ENCODE peak calls at places on chromosomes 12 and 14, in six cellular contexts. I is NCI-H510A treated with DMSO at 0.1 percent for 48 hours; Z is NCI-H2081; N is T-helper 9 cell; U is bronchial epithelial cell; H is stimulated activated CD4-positive, alpha-beta T cell treated with anti-CD3 and anti-CD28 coated beads, Interleukin-1b, Interleukin-23, amount 100 ng/mL, for 24 hours. X is an unnamed sample.
A peak's percentile ranks its signal among the peaks of the same experiment; 100 is the strongest.

GRCh38 chr14:77065851-77066554 is 32.1 kb upstream of the CIPC start:
- DNase-seq in N (no peak), Z (no peak), H (no peak), U (no peak), I (no peak), X (no peak)

GRCh38 chr12:58847876-58848600 is 72.3 kb downstream of the LRIG3 start:
- DNase-seq in H (no peak), U (peak; percentile 69), Z (peak; percentile 55), I (no peak), N (no peak), X (peak; percentile 64)

GRCh38 chr14:73462078-73462715 is 3.9 kb upstream of the NUMB start:
- DNase-seq in U (no peak), N (no peak), Z (peak; percentile 87), H (no peak), I (peak; percentile 92), X (peak; percentile 20)

GRCh38 chr14:38143170-38143569 is 64.5 kb upstream of the SSTR1 start:
- DNase-seq in Z (no peak), H (no peak), N (no peak), U (no peak), I (no peak), X (no peak)

GRCh38 chr12:127516467-127516866 is 750.5 kb upstream of the TMEM132C start:
- DNase-seq in U (no peak), I (no peak), N (no peak), H (no peak), Z (no peak), X (no peak)

GRCh38 chr12:12715459-12716150 is 1.6 kb upstream of the CDKN1B start:
- DNase-seq in H (no peak), N (no peak), Z (no peak), U (peak; percentile 13), I (peak; percentile 40), X (peak; percentile 8)

GRCh38 chr14:88168025-88168424 is 155.0 kb downstream of the KCNK10 start:
- DNase-seq in Z (no peak), H (no peak), N (no peak), I (no peak), U (no peak), X (no peak)

GRCh38 chr14:67630186-67630585 is 10.5 kb downstream of the ARG2 start:
- DNase-seq in N (no peak), Z (no peak), I (no peak), H (no peak), U (no peak), X (no peak)

GRCh38 chr14:24080888-24081738 is 9.8 kb downstream of the CPNE6 start:
- DNase-seq in H (peak; percentile 32), I (peak; percentile 59), Z (peak; percentile 75), N (peak; percentile 48), U (peak; percentile 28), X (peak; percentile 30)

GRCh38 chr12:49109631-49110172 is 945 bp downstream of the LMBR1L start:
- DNase-seq in H (no peak), Z (no peak), U (no peak), I (peak; percentile 42), N (no peak), X (no peak)

GRCh38 chr14:91873476-91874265 is 6.3 kb upstream of the TC2N start:
- DNase-seq in U (peak; percentile 79), I (peak; percentile 20), N (peak; percentile 69), H (no peak), Z (peak; percentile 21), X (peak; percentile 71)

GRCh38 chr12:127555071-127555470 is 711.9 kb upstream of the TMEM132C start:
- DNase-seq in I (no peak), H (no peak), Z (no peak), U (no peak), N (no peak), X (no peak)

GRCh38 chr12:90090929-90091651 is 382.5 kb upstream of the ATP2B1 start:
- DNase-seq in Z (no peak), I (no peak), H (no peak), N (no peak), U (peak; percentile 100), X (peak; percentile 99)

GRCh38 chr12:4274396-4274959 is 916 bp downstream of the CCND2 start:
- DNase-seq in H (no peak), N (no peak), U (peak; percentile 12), I (no peak), Z (no peak), X (no peak)

GRCh38 chr12:88530868-88531267 is 49.4 kb downstream of the KITLG start:
- DNase-seq in N (no peak), H (no peak), U (peak; percentile 71), I (no peak), Z (no peak), X (peak; percentile 47)

GRCh38 chr14:71776463-71777359 is 155.5 kb upstream of the RGS6 start:
- DNase-seq in U (no peak), I (no peak), Z (no peak), N (no peak), H (no peak), X (no peak)

GRCh38 chr14:102727336-102728095 is 49.7 kb upstream of the TRAF3 start:
- DNase-seq in U (no peak), I (no peak), H (no peak), N (no peak), Z (no peak), X (no peak)

GRCh38 chr12:49538740-49539403 is at the start of gene KCNH3:
- DNase-seq in Z (peak; percentile 80), U (peak; percentile 34), N (peak; percentile 85), H (peak; percentile 52), I (peak; percentile 65), X (peak; percentile 70)

GRCh38 chr12:95265765-95266164 is 48.2 kb downstream of the VEZT start:
- DNase-seq in Z (no peak), H (no peak), U (no peak), N (no peak), I (no peak), X (no peak)

GRCh38 chr12:32116897-32117296 is 10.2 kb downstream of the BICD1 start:
- DNase-seq in U (no peak), Z (no peak), N (no peak), H (no peak), I (no peak), X (peak; percentile 41)

GRCh38 chr14:104245723-104246122 is 107.3 kb downstream of the KIF26A start:
- DNase-seq in Z (no peak), H (no peak), N (no peak), I (no peak), U (no peak), X (no peak)

GRCh38 chr14:35121026-35121886 is 534 bp downstream of the PPP2R3C start:
- DNase-seq in Z (no peak), H (no peak), I (no peak), U (no peak), N (no peak), X (peak; percentile 16)

GRCh38 chr12:41441180-41441579 is 253.1 kb downstream of the PDZRN4 start:
- DNase-seq in I (no peak), Z (no peak), U (no peak), N (no peak), H (no peak), X (no peak)

GRCh38 chr12:110844551-110845395 is 2.0 kb upstream of the CCDC63 start:
- DNase-seq in I (no peak), H (no peak), N (no peak), Z (no peak), U (peak; percentile 46), X (peak; percentile 45)

GRCh38 chr12:24195063-24195462 is 245.6 kb upstream of the SOX5 start:
- DNase-seq in I (no peak), H (no peak), U (no peak), N (no peak), Z (no peak), X (no peak)

GRCh38 chr12:82359115-82359478 is 768 bp downstream of the METTL25 start:
- DNase-seq in Z (peak; percentile 56), H (no peak), N (no peak), U (peak; percentile 7), I (peak; percentile 76), X (peak; percentile 11)

GRCh38 chr14:73339846-73340565 is 102.7 kb downstream of the PAPLN start:
- DNase-seq in I (no peak), N (no peak), Z (no peak), H (no peak), U (no peak), X (no peak)

GRCh38 chr12:117328556-117329100 is 32.8 kb downstream of the NOS1 start:
- DNase-seq in U (peak; percentile 25), H (no peak), I (no peak), N (no peak), Z (no peak), X (peak; percentile 44)